ENCODE peak calls at places on chromosomes 13 and 19, in ten cellular contexts. P, R, T, W, N, X, U, L, V and Y are unnamed samples.

GRCh38 chr13:113791226-113791625 is 32.2 kb downstream of the TMEM255B start:
- DNase-seq in P (peak; percentile 40), R (no peak), T (no peak), W (no peak), N (no peak), X (no peak), U (no peak), L (no peak), V (no peak), Y (no peak)

GRCh38 chr19:1598777-1599459 is 6.3 kb upstream of the MBD3 start:
- DNase-seq in P (no peak), R (no peak), T (no peak), W (no peak), N (no peak), X (no peak), U (no peak), L (no peak), V (no peak), Y (no peak)

GRCh38 chr13:44063881-44064280 is 184.2 kb downstream of the LACC1 start:
- DNase-seq in P (no peak), R (no peak), T (no peak), W (no peak), N (no peak), X (no peak), U (no peak), L (no peak), V (no peak), Y (no peak)

GRCh38 chr19:19594371-19594770 is 24.1 kb downstream of the PBX4 start:
- DNase-seq in P (no peak), R (no peak), T (no peak), W (no peak), N (no peak), X (no peak), U (no peak), L (no peak), V (no peak), Y (no peak)

GRCh38 chr13:49444517-49445395 is 682 bp downstream of the SETDB2 start:
- DNase-seq in P (no peak), R (peak; percentile 86), T (no peak), W (peak; percentile 24), N (peak; percentile 38), X (peak; percentile 64), U (no peak), L (no peak), V (no peak), Y (no peak)

GRCh38 chr13:92379371-92379770 is 847.2 kb upstream of the GPC6 start:
- DNase-seq in P (no peak), R (no peak), T (no peak), W (no peak), N (no peak), X (no peak), U (no peak), L (no peak), V (no peak), Y (no peak)

GRCh38 chr19:31598730-31599238 is 249.5 kb upstream of the TSHZ3 start:
- DNase-seq in P (no peak), R (no peak), T (no peak), W (no peak), N (no peak), X (no peak), U (no peak), L (no peak), V (no peak), Y (no peak)

GRCh38 chr19:289651-290538 is 1.3 kb downstream of the PLPP2 start:
- DNase-seq in P (no peak), R (no peak), T (peak; percentile 94), W (no peak), N (no peak), X (peak; percentile 43), U (no peak), L (no peak), V (no peak), Y (peak; percentile 86)

GRCh38 chr13:100138859-100139491 is 50.1 kb downstream of the PCCA start:
- DNase-seq in P (no peak), R (no peak), T (no peak), W (no peak), N (no peak), X (peak; percentile 23), U (no peak), L (no peak), V (no peak), Y (no peak)

GRCh38 chr13:107271226-107271625 is 703.3 kb upstream of the ARGLU1 start:
- DNase-seq in P (no peak), R (no peak), T (peak; percentile 71), W (no peak), N (peak; percentile 29), X (peak; percentile 74), U (no peak), L (no peak), V (no peak), Y (no peak)

GRCh38 chr19:2652504-2653099 is 49.9 kb downstream of the GNG7 start:
- DNase-seq in P (no peak), R (no peak), T (no peak), W (no peak), N (no peak), X (no peak), U (no peak), L (no peak), V (no peak), Y (no peak)

GRCh38 chr19:2653717-2654584 is 48.5 kb downstream of the GNG7 start:
- DNase-seq in P (no peak), R (no peak), T (peak; percentile 73), W (no peak), N (no peak), X (no peak), U (no peak), L (no peak), V (no peak), Y (no peak)

GRCh38 chr19:2648099-2648498 is 54.4 kb downstream of the GNG7 start:
- DNase-seq in P (no peak), R (no peak), T (no peak), W (no peak), N (no peak), X (no peak), U (no peak), L (no peak), V (no peak), Y (no peak)

GRCh38 chr19:2648528-2648937 is 54.0 kb downstream of the GNG7 start:
- DNase-seq in P (no peak), R (peak; percentile 84), T (peak; percentile 76), W (peak; percentile 76), N (peak; percentile 83), X (peak; percentile 64), U (peak; percentile 72), L (no peak), V (no peak), Y (peak; percentile 75)

GRCh38 chr19:2650515-2650914 is 52.0 kb downstream of the GNG7 start:
- DNase-seq in P (no peak), R (no peak), T (no peak), W (no peak), N (no peak), X (no peak), U (peak; percentile 54), L (no peak), V (no peak), Y (no peak)
- H3K4me1 ChIP-seq in P (no peaks in the 10 kb centered on the region), R (peaks cover 19% of the 10 kb centered on the region), T (no peaks in the 10 kb centered on the region), W (peaks cover 5% of the 10 kb centered on the region), N (no peaks in the 10 kb centered on the region), X (no peaks in the 10 kb centered on the region), U (no peaks in the 10 kb centered on the region), L (no peaks in the 10 kb centered on the region), V (no peaks in the 10 kb centered on the region), Y (no peaks in the 10 kb centered on the region)

DNA sequence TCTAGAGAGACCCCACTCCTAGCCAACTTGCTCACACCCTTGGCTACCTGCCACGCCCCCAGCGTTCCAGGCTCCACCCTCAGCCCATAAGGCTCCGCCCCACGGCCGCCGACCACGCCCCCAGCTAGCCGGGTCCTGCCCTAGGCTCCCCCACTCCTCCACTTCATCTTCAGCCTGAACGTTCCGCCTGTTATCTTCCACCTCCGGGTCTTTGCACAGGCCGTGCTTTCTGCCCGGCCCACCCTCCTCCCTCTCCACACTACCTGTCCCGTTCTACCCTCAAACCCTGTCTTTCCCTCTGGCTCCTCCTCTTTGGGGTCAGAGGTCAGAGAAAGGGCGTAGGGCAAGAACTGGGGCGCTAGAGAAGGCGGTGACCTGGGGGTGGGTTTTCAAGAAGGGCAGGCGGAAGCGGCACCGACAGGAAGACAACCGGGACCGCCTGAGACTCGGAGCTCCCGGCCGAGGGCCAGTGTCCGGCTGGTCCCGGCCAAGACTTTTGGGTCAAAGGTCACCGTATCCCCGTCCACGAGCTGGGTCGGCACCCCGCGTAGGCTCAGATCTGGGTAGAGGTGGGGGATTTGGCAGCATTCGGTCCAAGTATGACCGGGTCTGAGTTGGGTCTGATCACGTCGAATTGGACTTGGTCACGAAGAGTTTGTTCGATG is 2.2 kb downstream of the PDE4C start:
- DNase-seq in P (no peak), R (peak; percentile 83), T (peak; percentile 96), W (peak; percentile 70), N (peak; percentile 29), X (no peak), U (peak; percentile 64), L (no peak), V (no peak), Y (no peak)
- H3K27ac ChIP-seq in P (peak overlapping the region; percentile 42), R (peak overlapping the region; percentile 24), T (peak overlapping the region; percentile 6), W (no peak overlapping the region), N (no peak overlapping the region), X (peak overlapping the region; percentile 39), U (peak overlapping the region; percentile 46), L (no peak overlapping the region), V (no peak overlapping the region), Y (no peak overlapping the region)

GRCh38 chr13:110399801-110400200 is 92.7 kb downstream of the COL4A2 start:
- DNase-seq in P (no peak), R (no peak), T (no peak), W (no peak), N (no peak), X (peak; percentile 47), U (no peak), L (no peak), V (no peak), Y (no peak)
- H3K4me1 ChIP-seq in P (peaks cover 94% of the 10 kb centered on the region), R (no peaks in the 10 kb centered on the region), T (no peaks in the 10 kb centered on the region), W (peaks cover 10% of the 10 kb centered on the region), N (peaks cover 35% of the 10 kb centered on the region), X (peaks cover 50% of the 10 kb centered on the region), U (peaks cover 44% of the 10 kb centered on the region), L (no peaks in the 10 kb centered on the region), V (peaks cover 54% of the 10 kb centered on the region), Y (no peaks in the 10 kb centered on the region)

GRCh38 chr19:4795400-4795799 is 3.9 kb downstream of the FEM1A start:
- DNase-seq in P (no peak), R (no peak), T (no peak), W (no peak), N (peak; percentile 72), X (peak; percentile 50), U (no peak), L (no peak), V (no peak), Y (no peak)

GRCh38 chr19:4791183-4792018 is at the start of gene FEM1A:
- DNase-seq in P (peak; percentile 100), R (peak; percentile 100), T (peak; percentile 100), W (peak; percentile 100), N (peak; percentile 100), X (peak; percentile 100), U (peak; percentile 97), L (peak; percentile 98), V (peak; percentile 100), Y (peak; percentile 99)

GRCh38 chr19:4800591-4801081 is 9.1 kb downstream of the FEM1A start:
- DNase-seq in P (no peak), R (no peak), T (no peak), W (no peak), N (peak; percentile 95), X (no peak), U (peak; percentile 63), L (no peak), V (no peak), Y (peak; percentile 96)

GRCh38 chr19:4794971-4795370 is 3.4 kb downstream of the FEM1A start:
- DNase-seq in P (no peak), R (no peak), T (no peak), W (no peak), N (peak; percentile 86), X (no peak), U (no peak), L (no peak), V (no peak), Y (no peak)
- H3K27ac ChIP-seq in P (no peak overlapping the region), R (no peak overlapping the region), T (no peak overlapping the region), W (no peak overlapping the region), N (peak overlapping the region; percentile 28), X (no peak overlapping the region), U (peak overlapping the region; percentile 58), L (no peak overlapping the region), V (no peak overlapping the region), Y (peak overlapping the region; percentile 45)